ENCODE peak calls at places on chromosomes 5 and 9, in five cellular contexts. B, L, R, W and I are unnamed samples.
A peak's percentile ranks its signal among the peaks of the same experiment; 100 is the strongest.

GRCh38 chr9:105399117-105399516 is 48.7 kb upstream of the FSD1L start:
- DNase-seq in B (no peak), L (no peak), R (no peak), W (no peak), I (no peak)

GRCh38 chr5:84382363-84383295 is 2.1 kb downstream of the EDIL3 start:
- DNase-seq in B (no peak), L (no peak), R (peak; percentile 23), W (peak; percentile 19), I (peak; percentile 80)

GRCh38 chr5:6822556-6823343 is 109.5 kb downstream of the TENT4A start:
- DNase-seq in B (no peak), L (no peak), R (no peak), W (no peak), I (no peak)

GRCh38 chr5:145971108-145971507 is 34.7 kb downstream of the SH3RF2 start:
- DNase-seq in B (no peak), L (no peak), R (no peak), W (no peak), I (no peak)

GRCh38 chr5:103394676-103395075 is 136.1 kb downstream of the MACIR start:
- DNase-seq in B (no peak), L (no peak), R (no peak), W (no peak), I (no peak)

GRCh38 chr5:137778772-137779564 is 24.8 kb upstream of the HNRNPA0 start:
- DNase-seq in B (no peak), L (peak; percentile 28), R (no peak), W (no peak), I (no peak)

GRCh38 chr5:141403387-141403786 is 809 bp downstream of the PCDHGA9 start:
- DNase-seq in B (no peak), L (no peak), R (no peak), W (no peak), I (no peak)

GRCh38 chr5:54520438-54520846 is 2.9 kb downstream of the SNX18 start:
- DNase-seq in B (no peak), L (no peak), R (no peak), W (peak; percentile 56), I (peak; percentile 55)

GRCh38 chr9:95834281-95834907 is 41.1 kb upstream of the ERCC6L2 start:
- DNase-seq in B (no peak), L (peak; percentile 42), R (no peak), W (no peak), I (no peak)

GRCh38 chr9:95831810-95832209 is 43.7 kb upstream of the ERCC6L2 start:
- DNase-seq in B (no peak), L (no peak), R (no peak), W (no peak), I (no peak)

GRCh38 chr9:95836072-95836471 is 39.4 kb upstream of the ERCC6L2 start:
- DNase-seq in B (no peak), L (no peak), R (no peak), W (no peak), I (no peak)

GRCh38 chr9:95835398-95835797 is 40.1 kb upstream of the ERCC6L2 start:
- DNase-seq in B (no peak), L (no peak), R (no peak), W (no peak), I (no peak)

GRCh38 chr9:95833549-95834178 is 41.8 kb upstream of the ERCC6L2 start:
- DNase-seq in B (no peak), L (no peak), R (no peak), W (no peak), I (no peak)
- TF ChIP-seq EP300 in B (no peak), L (no peak), R (no peak), W (no peak), I (no peak)

GRCh38 chr9:93129286-93129685 is 4.8 kb downstream of the NINJ1 start:
- DNase-seq in B (no peak), L (no peak), R (no peak), W (no peak), I (no peak)
- H3K4me1 ChIP-seq in B (peaks cover 79% of the 10 kb centered on the region), L (peaks cover 64% of the 10 kb centered on the region), R (peaks cover 24% of the 10 kb centered on the region), W (peaks cover 80% of the 10 kb centered on the region), I (peaks cover 73% of the 10 kb centered on the region)

GRCh38 chr5:58923355-58923754 is 340.5 kb downstream of the RAB3C start:
- DNase-seq in B (no peak), L (no peak), R (no peak), W (no peak), I (no peak)

GRCh38 chr5:58921106-58921505 is 338.2 kb downstream of the RAB3C start:
- DNase-seq in B (no peak), L (no peak), R (no peak), W (no peak), I (no peak)

GRCh38 chr5:58924306-58924705 is 341.4 kb downstream of the RAB3C start:
- DNase-seq in B (no peak), L (no peak), R (no peak), W (no peak), I (no peak)

GRCh38 chr5:58925627-58926545 is 343.0 kb downstream of the RAB3C start:
- DNase-seq in B (no peak), L (no peak), R (no peak), W (no peak), I (no peak)

DNA sequence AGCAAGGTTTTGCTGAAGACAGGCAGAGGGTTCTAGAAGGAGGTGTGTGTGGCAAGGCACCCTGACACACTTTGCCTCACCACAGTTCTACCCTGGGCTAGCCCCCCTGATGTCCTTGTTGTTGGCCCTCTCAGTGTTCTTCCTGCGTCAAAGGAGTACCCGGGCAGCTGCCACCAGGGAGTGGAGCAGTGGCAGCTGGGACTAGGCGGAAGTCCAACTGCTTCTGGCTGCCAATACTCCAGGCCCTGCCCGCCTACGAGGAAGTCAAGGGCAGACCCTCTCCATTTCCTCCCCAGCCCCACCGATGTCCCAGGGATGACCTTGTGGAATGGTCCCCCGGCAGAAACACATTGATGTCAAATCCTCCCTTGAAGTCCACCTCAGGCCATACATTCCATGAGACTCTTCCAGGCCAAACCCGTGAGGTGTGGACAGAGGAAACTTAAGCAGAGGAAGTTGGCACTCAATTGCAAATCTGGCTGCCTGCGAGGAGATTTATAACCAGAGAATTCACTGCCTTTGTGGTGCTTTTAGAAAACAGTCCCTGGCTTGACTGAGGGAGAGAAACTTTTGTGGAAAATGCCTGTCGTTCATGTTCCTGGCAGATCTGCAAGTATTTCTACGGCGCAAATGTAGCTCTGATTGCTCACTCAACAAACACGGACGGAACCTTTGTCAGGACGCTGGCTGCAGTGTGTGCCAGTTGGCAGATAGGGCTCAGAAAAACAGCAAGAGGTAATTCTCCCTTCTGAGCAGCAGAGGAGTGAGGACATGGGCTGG is 339.7 kb downstream of the RAB3C start:
- DNase-seq in B (peak; percentile 84), L (no peak), R (peak; percentile 38), W (peak; percentile 36), I (peak; percentile 58)
- TF ChIP-seq EP300 in B (no peak), L (no peak), R (no peak), W (no peak), I (no peak)

DNA sequence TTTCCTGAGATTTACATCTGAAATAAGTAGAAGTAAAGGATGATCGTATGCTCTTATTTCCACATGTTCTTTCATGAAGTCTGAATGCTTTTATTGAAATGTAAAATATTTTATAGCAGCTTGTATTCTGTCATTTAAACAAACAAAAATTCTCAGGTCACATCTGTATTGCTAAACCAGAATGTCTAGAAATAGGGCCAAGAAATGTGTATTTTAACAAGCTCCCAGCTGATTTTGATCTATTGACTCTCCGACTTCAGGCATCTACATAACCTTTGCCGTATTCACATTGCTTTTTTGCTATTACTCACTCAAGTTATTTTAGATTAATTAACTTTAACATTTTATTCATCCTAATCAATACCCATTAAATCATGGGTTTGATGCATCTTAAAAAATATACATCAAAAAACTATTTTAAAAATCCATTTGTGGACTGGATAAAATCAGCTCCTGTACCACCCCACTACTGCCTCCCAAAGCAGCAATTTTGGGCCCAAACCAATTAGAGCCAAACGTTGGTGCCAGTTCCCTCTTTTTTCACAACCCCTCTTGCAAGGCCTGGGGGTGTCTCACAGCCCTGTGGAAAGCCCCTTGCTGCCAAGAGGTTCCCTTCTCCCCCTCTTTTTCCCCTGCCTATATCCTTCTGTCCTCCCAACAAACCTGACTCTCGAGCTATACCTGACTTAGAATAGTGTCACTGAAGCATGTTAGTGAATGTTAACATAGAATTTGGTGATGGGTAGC is 34.5 kb downstream of the HAVCR1 start:
- DNase-seq in B (no peak), L (no peak), R (no peak), W (no peak), I (no peak)
- H3K4me1 ChIP-seq in B (no peaks in the 10 kb centered on the region), L (no peaks in the 10 kb centered on the region), R (no peaks in the 10 kb centered on the region), W (no peaks in the 10 kb centered on the region), I (no peaks in the 10 kb centered on the region)

GRCh38 chr5:78295035-78295961 is 800 bp upstream of the AP3B1 start:
- DNase-seq in B (peak; percentile 80), L (peak; percentile 9), R (peak; percentile 38), W (peak; percentile 8), I (peak; percentile 78)

GRCh38 chr5:78291687-78292086 is 2.8 kb downstream of the AP3B1 start:
- DNase-seq in B (no peak), L (no peak), R (no peak), W (no peak), I (no peak)

GRCh38 chr5:78293856-78294249 is 645 bp downstream of the AP3B1 start:
- DNase-seq in B (no peak), L (peak; percentile 13), R (no peak), W (no peak), I (no peak)

DNA sequence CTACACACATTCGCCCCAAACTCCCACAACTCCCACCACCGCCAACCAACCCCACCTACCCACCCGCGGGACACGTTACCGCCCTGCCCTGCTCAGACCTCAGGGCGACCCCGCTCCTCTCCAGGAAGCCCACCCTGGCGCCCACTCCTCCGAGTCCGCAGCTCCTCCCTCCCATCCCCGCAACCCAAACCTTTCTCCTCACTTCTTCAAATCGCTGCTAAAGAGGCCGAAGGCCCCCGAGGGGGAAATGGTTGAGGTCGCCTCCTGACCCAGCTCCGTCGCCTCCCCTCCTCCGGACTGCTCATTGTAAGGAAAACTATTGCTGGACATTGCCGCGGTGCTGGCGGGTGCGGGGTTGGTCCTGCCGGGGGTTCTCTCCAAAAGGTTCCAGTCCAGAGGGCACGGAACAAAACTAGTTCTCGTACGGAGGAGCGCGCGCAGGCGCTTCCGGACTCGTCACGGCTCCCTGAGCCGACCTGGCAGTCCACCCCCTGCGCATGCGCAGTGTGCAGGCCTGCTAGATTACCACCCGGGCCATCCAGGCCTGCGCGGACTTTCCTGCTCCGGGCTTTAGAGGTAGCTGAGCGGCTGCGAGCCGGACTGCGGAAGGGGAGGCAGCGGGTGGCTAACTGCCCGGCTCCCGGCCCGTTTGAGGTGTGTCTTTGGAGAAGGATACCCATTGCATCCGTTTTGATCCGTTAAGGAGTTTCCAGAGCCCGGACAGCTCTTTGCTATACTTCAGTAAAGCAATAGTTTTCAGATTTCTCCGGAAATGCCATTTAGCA is at the start of gene AP3B1:
- DNase-seq in B (peak; percentile 99), L (peak; percentile 98), R (peak; percentile 99), W (peak; percentile 98), I (peak; percentile 100)
- TF ChIP-seq EP300 in B (no peak), L (peak; percentile 54), R (no peak), W (peak; percentile 86), I (peak; percentile 59)